ENCODE peak calls at places on chromosomes 6 and 20, in ten cellular contexts. M is psoas muscle, N is HFFc6, G is mucosa of descending colon, J is fibroblast of the aortic adventitia, I is lower lobe of right lung, F is breast epithelium, E is GM23338, O is nephron progenitor cell, L is fibroblast of mammary gland. Q is an unnamed sample.

GRCh38 chr20:50546729-50547314 is 36.6 kb downstream of the PTPN1 start:
- DNase-seq in N (no peak), J (no peak), F (no peak), G (no peak), M (no peak), I (no peak), E (no peak), O (no peak), L (no peak), Q (peak)

GRCh38 chr6:13280253-13280652 is 48.1 kb downstream of the TBC1D7 start:
- DNase-seq in M (no peak), I (no peak), F (no peak), L (no peak), N (no peak), G (no peak), E (no peak), J (no peak), O (no peak), Q (no peak)

GRCh38 chr6:92559002-92559401 is 860.4 kb downstream of the EPHA7 start:
- DNase-seq in J (no peak), N (no peak), G (no peak), M (no peak), O (no peak), F (no peak), E (no peak), I (no peak), L (no peak), Q (no peak)

GRCh38 chr6:66226099-66226498 is 519.1 kb upstream of the EYS start:
- DNase-seq in N (no peak), G (no peak), O (no peak), F (no peak), L (peak), E (no peak), I (no peak), M (no peak), J (no peak), Q (no peak)

GRCh38 chr6:116034327-116034726 is 26.4 kb downstream of the FRK start:
- DNase-seq in N (peak), G (no peak), E (no peak), O (no peak), I (no peak), F (no peak), J (peak), M (no peak), L (peak), Q (no peak)

GRCh38 chr20:4297141-4297826 is 281.9 kb upstream of the RNF24 start:
- DNase-seq in E (peak), I (no peak), F (no peak), M (peak), L (peak), G (no peak), O (no peak), J (peak), N (peak), Q (no peak)

GRCh38 chr6:90369024-90369519 is 72.4 kb upstream of the BACH2 start:
- DNase-seq in N (peak), O (no peak), E (peak), F (no peak), L (peak), I (no peak), G (no peak), J (peak), M (peak), Q (peak)

GRCh38 chr6:154842828-154843227 is 109.6 kb downstream of the SCAF8 start:
- DNase-seq in E (no peak), F (no peak), I (no peak), M (no peak), L (no peak), G (no peak), O (no peak), J (no peak), N (no peak), Q (no peak)

GRCh38 chr6:160974304-160974771 is 17.2 kb upstream of the MAP3K4 start:
- DNase-seq in L (peak), J (peak), I (no peak), O (no peak), F (no peak), G (no peak), M (peak), N (peak), E (no peak), Q (no peak)

GRCh38 chr20:56689852-56690485 is 60.9 kb downstream of the TFAP2C start:
- DNase-seq in N (peak), F (no peak), J (no peak), M (no peak), L (peak), G (no peak), E (no peak), O (no peak), I (no peak), Q (no peak)

GRCh38 chr6:8579372-8579771 is 144.0 kb upstream of the SLC35B3 start:
- DNase-seq in E (peak), I (no peak), N (no peak), O (no peak), L (no peak), F (no peak), M (no peak), G (no peak), J (no peak), Q (no peak)

GRCh38 chr6:113873043-113873667 is 16.0 kb downstream of the MARCKS start:
- DNase-seq in O (no peak), L (no peak), E (peak), N (no peak), F (no peak), J (no peak), G (peak), I (peak), M (peak), Q (peak)

GRCh38 chr6:149335924-149336323 is 18.4 kb downstream of the TAB2 start:
- DNase-seq in M (peak), F (no peak), N (peak), L (peak), O (no peak), I (no peak), G (no peak), J (peak), E (no peak), Q (no peak)

GRCh38 chr6:44740566-44741120 is 353.1 kb downstream of the CDC5L start:
- DNase-seq in I (no peak), M (no peak), J (no peak), F (no peak), E (no peak), N (no peak), L (no peak), O (no peak), G (no peak), Q (no peak)

GRCh38 chr6:4487538-4487937 is 288.7 kb upstream of the CDYL start:
- DNase-seq in F (no peak), I (no peak), O (no peak), J (no peak), N (no peak), E (no peak), G (no peak), L (peak), M (no peak), Q (no peak)

GRCh38 chr6:166435574-166435973 is 52.8 kb upstream of the MPC1 start:
- DNase-seq in F (no peak), E (no peak), I (no peak), G (peak), L (no peak), N (no peak), M (no peak), J (no peak), O (no peak), Q (no peak)

GRCh38 chr6:42938428-42938796 is 9.1 kb downstream of the CNPY3 start:
- DNase-seq in L (no peak), J (no peak), O (no peak), E (no peak), F (no peak), G (no peak), M (no peak), I (no peak), N (no peak), Q (no peak)

GRCh38 chr6:24766685-24767462 is 7.9 kb upstream of the GMNN start:
- DNase-seq in F (no peak), M (no peak), N (peak), I (no peak), E (no peak), L (peak), O (no peak), J (peak), G (no peak), Q (peak)

GRCh38 chr20:2873747-2874041 is 413 bp downstream of the PTPRA start:
- DNase-seq in J (peak), G (peak), L (peak), F (no peak), M (peak), E (peak), O (peak), I (peak), N (no peak), Q (no peak)

GRCh38 chr6:135269399-135270005 is 88.4 kb downstream of the MYB start:
- DNase-seq in F (no peak), O (no peak), I (no peak), L (no peak), E (no peak), J (no peak), N (no peak), M (no peak), G (peak), Q (no peak)

GRCh38 chr6:167588181-167588919 is 238.4 kb upstream of the AFDN start:
- DNase-seq in F (peak), M (no peak), O (no peak), L (no peak), E (no peak), G (no peak), J (no peak), N (no peak), I (no peak), Q (no peak)

GRCh38 chr6:170283212-170284081 is 7.4 kb downstream of the DLL1 start:
- DNase-seq in F (no peak), E (no peak), L (no peak), N (no peak), I (no peak), M (no peak), G (no peak), O (no peak), J (no peak), Q (no peak)

GRCh38 chr6:130026859-130027258 is 8.5 kb downstream of the L3MBTL3 start:
- DNase-seq in F (no peak), L (peak), J (no peak), M (no peak), N (no peak), I (no peak), E (no peak), G (no peak), O (no peak), Q (no peak)

GRCh38 chr20:43331911-43332310 is 125.8 kb upstream of the SRSF6 start:
- DNase-seq in F (no peak), E (no peak), L (no peak), O (no peak), J (peak), I (no peak), N (no peak), G (no peak), M (peak), Q (no peak)

GRCh38 chr20:47352332-47353223 is 3.9 kb downstream of the ZMYND8 start:
- DNase-seq in N (no peak), O (no peak), E (peak), G (peak), I (peak), F (no peak), L (no peak), M (no peak), J (peak), Q (no peak)

GRCh38 chr6:20400476-20401402 is 940 bp upstream of the E2F3 start:
- DNase-seq in I (peak), G (peak), M (peak), N (peak), O (peak), J (peak), L (peak), F (no peak), E (peak), Q (peak)

GRCh38 chr6:30880563-30881252 is 3.6 kb upstream of the DDR1 start:
- DNase-seq in E (peak), J (no peak), G (no peak), O (peak), N (no peak), L (no peak), I (no peak), F (no peak), M (no peak), Q (no peak)

GRCh38 chr6:79841577-79842381 is 105.6 kb downstream of the ELOVL4 start:
- DNase-seq in J (no peak), L (peak), E (peak), M (no peak), G (no peak), N (no peak), F (no peak), O (no peak), I (no peak), Q (no peak)

GRCh38 chr6:69816569-69816968 is 19.8 kb upstream of the LMBRD1 start:
- DNase-seq in G (no peak), O (no peak), J (no peak), L (no peak), F (no peak), I (no peak), E (peak), M (no peak), N (no peak), Q (no peak)

GRCh38 chr6:117167520-117168271 is 97.7 kb upstream of the VGLL2 start:
- DNase-seq in M (peak), E (peak), J (no peak), F (no peak), O (no peak), I (no peak), N (peak), L (no peak), G (no peak), Q (no peak)

GRCh38 chr6:37783025-37783825 is 36.3 kb upstream of the ZFAND3 start:
- DNase-seq in N (no peak), E (peak), F (no peak), G (no peak), M (peak), L (peak), O (no peak), I (no peak), J (peak), Q (no peak)

GRCh38 chr6:7201732-7202541 is 94.2 kb downstream of the RREB1 start:
- DNase-seq in M (peak), J (no peak), G (peak), E (no peak), O (no peak), L (no peak), F (no peak), N (no peak), I (peak), Q (peak)

GRCh38 chr20:63743210-63743970 is 3.8 kb downstream of the SLC2A4RG start:
- DNase-seq in J (no peak), O (no peak), F (no peak), G (no peak), E (no peak), L (no peak), N (no peak), I (no peak), M (no peak), Q (no peak)

GRCh38 chr6:32940656-32941411 is at the start of gene HLA-DMB:
- DNase-seq in O (peak), F (no peak), N (peak), I (peak), J (peak), E (peak), G (no peak), L (peak), M (no peak), Q (peak)

GRCh38 chr20:24432057-24432456 is 37.4 kb upstream of the SYNDIG1 start:
- DNase-seq in L (no peak), E (peak), F (no peak), O (no peak), N (no peak), I (no peak), J (no peak), G (peak), M (no peak), Q (no peak)

GRCh38 chr20:41748051-41748450 is 129.9 kb upstream of the CHD6 start:
- DNase-seq in O (no peak), E (no peak), I (no peak), L (no peak), G (no peak), J (no peak), F (no peak), N (no peak), M (no peak), Q (no peak)

GRCh38 chr6:111114484-111114883 is 27.2 kb downstream of the SLC16A10 start:
- DNase-seq in E (no peak), F (no peak), N (no peak), M (no peak), L (no peak), O (no peak), J (no peak), G (no peak), I (no peak), Q (no peak)

GRCh38 chr6:38997128-38997761 is 51.3 kb upstream of the GLP1R start:
- DNase-seq in I (no peak), G (no peak), F (no peak), N (no peak), O (peak), J (peak), L (peak), M (no peak), E (peak), Q (peak)

GRCh38 chr20:59145247-59145925 is 18.2 kb upstream of the ZNF831 start:
- DNase-seq in G (no peak), L (no peak), M (no peak), E (no peak), F (no peak), I (no peak), J (no peak), N (no peak), O (no peak), Q (no peak)
- TF ChIP-seq CTCF in G (no peak), L (no peak), M (no peak), E (no peak), F (no peak), I (no peak), J (no peak), N (no peak), O (no peak), Q (no peak)

GRCh38 chr6:57195457-57195856 is 23.3 kb downstream of the BAG2 start:
- DNase-seq in G (no peak), E (no peak), L (no peak), O (no peak), J (peak), M (no peak), F (no peak), N (no peak), I (no peak), Q (no peak)

GRCh38 chr6:57193177-57193576 is 21.1 kb downstream of the BAG2 start:
- DNase-seq in E (no peak), G (no peak), F (no peak), J (peak), I (no peak), O (no peak), L (peak), N (no peak), M (no peak), Q (no peak)

DNA sequence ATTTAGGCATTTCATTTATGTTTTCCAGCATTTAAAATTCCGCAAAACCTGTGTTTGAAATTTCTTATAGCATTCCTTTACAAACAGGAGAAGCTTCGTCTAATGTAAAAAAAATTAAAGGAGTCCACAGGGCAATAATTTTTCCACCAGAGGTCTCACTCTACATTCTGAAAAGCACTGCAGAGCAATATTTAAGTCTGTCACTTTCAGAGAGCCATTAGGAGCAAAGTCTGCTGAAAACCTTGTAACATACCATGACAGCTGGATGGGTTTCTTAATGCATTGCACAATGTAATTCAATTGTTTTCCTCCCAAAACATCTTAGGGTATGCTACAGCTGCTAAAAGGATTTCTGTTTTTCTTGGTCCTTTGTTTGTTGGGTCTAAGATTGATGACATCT is 18.0 kb downstream of the BAG2 start:
- DNase-seq in O (no peak), M (no peak), E (no peak), J (peak), L (peak), G (no peak), I (no peak), F (no peak), N (peak), Q (no peak)
- TF ChIP-seq CTCF in O (no peak), M (peak), E (peak), J (peak), L (peak), G (no peak), I (peak), F (no peak), N (peak), Q (no peak)

GRCh38 chr20:11672959-11673358 is 244.7 kb upstream of the BTBD3 start:
- DNase-seq in L (no peak), O (no peak), E (no peak), F (no peak), N (no peak), G (no peak), I (no peak), J (no peak), M (no peak), Q (no peak)

GRCh38 chr20:11675920-11676617 is 241.6 kb upstream of the BTBD3 start:
- DNase-seq in L (peak), I (no peak), N (no peak), O (no peak), G (no peak), F (no peak), E (no peak), M (no peak), J (peak), Q (no peak)

GRCh38 chr20:11677445-11678235 is 240.1 kb upstream of the BTBD3 start:
- DNase-seq in N (no peak), F (no peak), O (no peak), E (no peak), J (no peak), G (no peak), L (no peak), M (no peak), I (no peak), Q (no peak)

GRCh38 chr20:11682285-11682684 is 235.4 kb upstream of the BTBD3 start:
- DNase-seq in J (no peak), M (no peak), O (no peak), F (no peak), G (no peak), I (no peak), E (no peak), N (no peak), L (no peak), Q (no peak)

DNA sequence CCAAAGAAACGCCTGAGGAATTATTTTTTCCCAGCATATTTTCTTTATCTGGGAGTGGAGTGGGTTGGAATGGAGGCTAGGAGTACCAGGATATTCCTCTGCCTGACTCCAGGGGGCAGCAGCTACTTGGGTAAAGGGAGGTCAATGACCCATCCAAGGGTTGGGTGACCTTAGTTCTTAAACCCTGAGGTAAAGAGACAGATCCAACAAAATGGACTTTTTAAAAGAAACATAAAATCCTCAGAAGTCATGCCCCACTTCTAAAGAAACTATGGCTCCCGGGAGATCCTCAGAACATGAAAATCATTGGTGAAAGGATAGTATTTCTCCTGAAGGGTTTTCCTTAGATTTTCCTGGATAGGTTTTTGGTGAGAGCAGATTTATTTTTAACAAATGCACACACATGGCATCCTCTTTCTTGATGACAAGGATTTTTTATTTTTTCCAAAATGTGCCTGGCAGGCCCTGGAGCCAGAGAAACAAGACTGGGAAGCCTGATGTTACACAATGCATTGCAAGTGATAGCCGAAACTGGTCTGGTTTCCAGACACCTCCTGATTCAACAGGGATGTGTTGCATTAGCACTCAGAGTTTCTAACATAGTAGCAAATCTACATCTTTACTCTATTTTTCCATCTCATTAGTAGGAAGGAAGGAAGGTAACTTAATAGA is 240.9 kb upstream of the BTBD3 start:
- DNase-seq in G (peak), L (peak), I (no peak), M (peak), E (peak), N (peak), O (peak), J (peak), F (no peak), Q (peak)
- TF ChIP-seq CTCF in G (peak), L (peak), I (peak), M (peak), E (peak), N (peak), O (peak), J (peak), F (peak), Q (peak)

GRCh38 chr6:63814459-63814858 is 178.9 kb downstream of the PHF3 start:
- DNase-seq in O (no peak), E (no peak), F (no peak), M (no peak), G (no peak), I (no peak), N (no peak), L (no peak), J (no peak), Q (no peak)

GRCh38 chr6:63816401-63816975 is 180.9 kb downstream of the PHF3 start:
- DNase-seq in I (no peak), L (no peak), O (no peak), G (no peak), E (no peak), N (no peak), M (no peak), F (no peak), J (peak), Q (no peak)

GRCh38 chr6:63817492-63818050 is 182.0 kb downstream of the PHF3 start:
- DNase-seq in F (no peak), E (no peak), G (no peak), L (no peak), I (no peak), M (no peak), O (no peak), J (no peak), N (no peak), Q (no peak)

GRCh38 chr6:63816979-63817436 is 181.4 kb downstream of the PHF3 start:
- DNase-seq in F (no peak), N (peak), G (no peak), I (no peak), M (no peak), L (peak), O (no peak), E (peak), J (peak), Q (no peak)

GRCh38 chr6:63813531-63813930 is 177.9 kb downstream of the PHF3 start:
- DNase-seq in G (no peak), N (no peak), M (no peak), F (no peak), J (no peak), L (peak), I (no peak), E (no peak), O (no peak), Q (no peak)
- TF ChIP-seq CTCF in G (no peak), N (no peak), M (no peak), F (no peak), J (no peak), L (peak), I (no peak), E (peak), O (no peak), Q (no peak)

GRCh38 chr20:38167851-38168760 is 3.0 kb upstream of the TGM2 start:
- DNase-seq in L (peak), M (peak), J (peak), O (no peak), I (peak), G (peak), F (no peak), E (peak), N (peak), Q (no peak)
- TF ChIP-seq CTCF in L (no peak), M (no peak), J (no peak), O (no peak), I (no peak), G (no peak), F (no peak), E (no peak), N (no peak), Q (no peak)

Q was measured in GM20000.